ENCODE peak calls at places on chromosomes 7 and 10, in seven cellular contexts. G is cerebellar cortex; H is NCI-H748 treated with DMSO at 0.1 percent for 48 hours; C is A549; Y is stimulated activated naive CD8-positive, alpha-beta T cell treated with anti-CD3 and anti-CD28 coated beads, Interleukin-15, Interleukin-2, amounts not matched to agents 100 U/mL and 50 U/mL, for 24 hours; L is fibroblast of villous mesenchyme; Z is skeletal muscle cell. O is an unnamed sample.

GRCh38 chr7:37657798-37658197 is 25.8 kb upstream of the GPR141 start:
- DNase-seq in G (no peak), H (no peak), C (no peak), Y (no peak), L (no peak), Z (no peak), O (no peak)

GRCh38 chr10:20058135-20058534 is 241.9 kb downstream of the PLXDC2 start:
- DNase-seq in G (no peak), H (peak), C (no peak), Y (no peak), L (no peak), Z (no peak), O (no peak)

GRCh38 chr10:43284341-43284910 is 17.6 kb upstream of the RASGEF1A start:
- DNase-seq in G (no peak), H (no peak), C (peak), Y (no peak), L (no peak), Z (no peak), O (no peak)

GRCh38 chr10:64219271-64220025 is 698.2 kb downstream of the REEP3 start:
- DNase-seq in G (no peak), H (no peak), C (no peak), Y (no peak), L (no peak), Z (no peak), O (no peak)

GRCh38 chr7:70640266-70640833 is 491.6 kb upstream of the GALNT17 start:
- DNase-seq in G (no peak), H (no peak), C (no peak), Y (no peak), L (peak), Z (peak), O (peak)

GRCh38 chr7:87926581-87927461 is 7.2 kb upstream of the ADAM22 start:
- DNase-seq in G (peak), H (peak), C (no peak), Y (peak), L (peak), Z (peak), O (peak)

GRCh38 chr7:92751902-92752901 is 84.2 kb downstream of the CDK6 start:
- DNase-seq in G (no peak), H (no peak), C (peak), Y (no peak), L (peak), Z (peak), O (peak)

GRCh38 chr7:75963383-75963995 is 30.9 kb downstream of the TMEM120A start:
- DNase-seq in G (no peak), H (no peak), C (no peak), Y (no peak), L (no peak), Z (no peak), O (no peak)

GRCh38 chr7:140557069-140557468 is 77.8 kb upstream of the MKRN1 start:
- DNase-seq in G (no peak), H (no peak), C (no peak), Y (no peak), L (no peak), Z (no peak), O (no peak)

GRCh38 chr10:120421250-120421649 is 35.8 kb upstream of the PLPP4 start:
- DNase-seq in G (no peak), H (no peak), C (no peak), Y (no peak), L (no peak), Z (no peak), O (no peak)

GRCh38 chr10:72069751-72070501 is 18.4 kb downstream of the SPOCK2 start:
- DNase-seq in G (peak), H (no peak), C (no peak), Y (no peak), L (no peak), Z (no peak), O (no peak)

GRCh38 chr10:75355706-75356105 is 45.9 kb downstream of the ZNF503 start:
- DNase-seq in G (no peak), H (no peak), C (no peak), Y (no peak), L (no peak), Z (no peak), O (no peak)

GRCh38 chr10:124504711-124505110 is 43.1 kb downstream of the LHPP start:
- DNase-seq in G (no peak), H (no peak), C (no peak), Y (no peak), L (no peak), Z (no peak), O (no peak)

GRCh38 chr10:49327036-49327813 is 28.3 kb downstream of the C10orf71 start:
- DNase-seq in G (no peak), H (no peak), C (no peak), Y (no peak), L (no peak), Z (no peak), O (no peak)

GRCh38 chr7:51647931-51648351 is 331.3 kb upstream of the COBL start:
- DNase-seq in G (peak), H (peak), C (no peak), Y (no peak), L (peak), Z (no peak), O (peak)

GRCh38 chr7:73308074-73308664 is 457 bp downstream of the NSUN5 start:
- DNase-seq in G (no peak), H (no peak), C (no peak), Y (no peak), L (peak), Z (no peak), O (no peak)

GRCh38 chr7:119377-120163 is 72.8 kb upstream of the FAM20C start:
- DNase-seq in G (no peak), H (no peak), C (no peak), Y (no peak), L (peak), Z (no peak), O (no peak)

GRCh38 chr10:3225589-3225988 is 53.0 kb upstream of the PITRM1 start:
- DNase-seq in G (no peak), H (no peak), C (peak), Y (no peak), L (peak), Z (peak), O (no peak)

GRCh38 chr10:30935078-30935477 is 96.6 kb downstream of the ZNF438 start:
- DNase-seq in G (no peak), H (no peak), C (no peak), Y (no peak), L (peak), Z (no peak), O (no peak)

GRCh38 chr7:41816111-41816510 is 113.2 kb upstream of the INHBA start:
- DNase-seq in G (no peak), H (no peak), C (no peak), Y (peak), L (no peak), Z (no peak), O (no peak)

GRCh38 chr7:38179719-38180333 is 1.8 kb downstream of the STARD3NL start:
- DNase-seq in G (no peak), H (no peak), C (no peak), Y (no peak), L (peak), Z (no peak), O (no peak)

GRCh38 chr7:44291066-44291732 is 34.2 kb downstream of the CAMK2B start:
- DNase-seq in G (no peak), H (no peak), C (no peak), Y (no peak), L (peak), Z (no peak), O (no peak)

GRCh38 chr10:13272164-13272571 is 27.7 kb downstream of the PHYH start:
- DNase-seq in G (peak), H (no peak), C (no peak), Y (no peak), L (peak), Z (peak), O (no peak)

GRCh38 chr7:8931906-8932646 is 498.7 kb downstream of the NXPH1 start:
- DNase-seq in G (no peak), H (no peak), C (peak), Y (no peak), L (no peak), Z (no peak), O (no peak)

O was measured in astrocyte of the cerebellum.